ENCODE peak calls at places on chromosomes 4 and X, in seven cellular contexts. L is iPS DF 6.9; A is choroid plexus epithelial cell; I is neural crest cell; D is stimulated activated CD8-positive, alpha-beta memory T cell treated with anti-CD3 and anti-CD28 coated beads, Interleukin-2, amount 100 ng/mL, for 48 hours; T is dermis microvascular lymphatic vessel endothelial cell; X is GM23248. N is an unnamed sample.

GRCh38 chr4:98468744-98469143 is 189.7 kb downstream of the TSPAN5 start:
- DNase-seq in D (no peak), T (peak), A (peak), X (peak), L (no peak), I (peak), N (no peak)

GRCh38 chr4:138681000-138681604 is 334.5 kb upstream of the NOCT start:
- DNase-seq in I (peak), L (no peak), T (peak), D (peak), A (peak), X (peak), N (peak)

GRCh38 chr4:793109-793861 is 32.6 kb downstream of the CPLX1 start:
- DNase-seq in D (no peak), I (no peak), T (no peak), A (no peak), X (peak), L (no peak), N (no peak)

GRCh38 chrX:153770606-153771175 is 6.6 kb downstream of the PLXNB3 start:
- DNase-seq in X (no peak), I (no peak), A (no peak), T (no peak), L (no peak), D (no peak), N (no peak)

GRCh38 chrX:108945883-108946523 is 209.6 kb upstream of the IRS4 start:
- DNase-seq in I (no peak), A (no peak), T (no peak), X (no peak), L (no peak), D (no peak), N (no peak)

GRCh38 chr4:149605601-149606378 is 209.9 kb downstream of the IQCM start:
- DNase-seq in A (peak), X (peak), T (no peak), D (no peak), I (no peak), L (peak), N (no peak)

GRCh38 chr4:105944535-105944934 is 49.3 kb downstream of the NPNT start:
- DNase-seq in A (peak), X (peak), L (no peak), D (no peak), T (no peak), I (no peak), N (no peak)

GRCh38 chr4:161583549-161583948 is 580.3 kb downstream of the FSTL5 start:
- DNase-seq in X (no peak), A (no peak), I (no peak), L (no peak), T (no peak), D (no peak), N (no peak)

GRCh38 chr4:141132689-141133145 is 552 bp downstream of the RNF150 start:
- DNase-seq in L (no peak), D (no peak), T (no peak), A (no peak), X (peak), I (peak), N (no peak)

GRCh38 chr4:1248262-1249147 is at the start of gene CTBP1:
- DNase-seq in I (peak), L (no peak), D (peak), A (peak), X (peak), T (peak), N (peak)

GRCh38 chr4:143399113-143399949 is 62.7 kb downstream of the GAB1 start:
- DNase-seq in I (no peak), D (no peak), A (peak), T (no peak), X (peak), L (no peak), N (peak)

GRCh38 chr4:127586922-127587571 is 45.7 kb upstream of the INTU start:
- DNase-seq in X (peak), L (peak), D (no peak), A (peak), T (peak), I (no peak), N (no peak)

GRCh38 chrX:53831662-53832635 is 145.4 kb upstream of the HUWE1 start:
- DNase-seq in L (peak), D (peak), T (peak), I (peak), X (peak), A (peak), N (peak)

GRCh38 chr4:88804234-88804633 is 106.6 kb upstream of the NAP1L5 start:
- DNase-seq in A (no peak), I (no peak), D (no peak), X (no peak), L (no peak), T (no peak), N (no peak)

GRCh38 chrX:143934542-143934941 is 50.7 kb downstream of the UBE2NL start:
- DNase-seq in I (no peak), D (no peak), A (no peak), L (no peak), X (no peak), T (no peak), N (no peak)

GRCh38 chrX:23503835-23504539 is 163.3 kb upstream of the PRDX4 start:
- DNase-seq in D (no peak), T (no peak), A (peak), X (peak), L (no peak), I (no peak), N (no peak)

GRCh38 chr4:7377223-7377865 is 57.4 kb downstream of the PSAPL1 start:
- DNase-seq in A (no peak), L (no peak), T (no peak), D (no peak), X (no peak), I (no peak), N (no peak)

GRCh38 chr4:183610033-183610432 is 49.0 kb downstream of the RWDD4 start:
- DNase-seq in X (no peak), A (peak), T (no peak), I (no peak), D (no peak), L (no peak), N (no peak)

GRCh38 chr4:146916479-146917076 is 29.1 kb downstream of the TTC29 start:
- DNase-seq in X (peak), I (peak), A (peak), L (peak), T (peak), D (no peak), N (peak)

GRCh38 chrX:150062292-150063137 is 124.2 kb upstream of the EOLA2 start:
- DNase-seq in T (no peak), L (no peak), D (no peak), A (peak), I (no peak), X (peak), N (no peak)

GRCh38 chr4:8858188-8858924 is 13.3 kb downstream of the HMX1 start:
- DNase-seq in X (no peak), T (no peak), L (no peak), I (no peak), D (no peak), A (no peak), N (no peak)

GRCh38 chrX:95836517-95836916 is 848.1 kb upstream of the DIAPH2 start:
- DNase-seq in I (no peak), X (no peak), T (no peak), L (no peak), A (no peak), D (no peak), N (no peak)

N was measured in NCI-H1436.